ENCODE peak calls at places on chromosome 14, in four cellular contexts. X is H9, A is IMR-90, T is H1. J is an unnamed sample.
A peak's percentile ranks its signal among the peaks of the same experiment; 100 is the strongest.

GRCh38 chr14:58808828-58809227 is 171.1 kb downstream of the DACT1 start:
- DNase-seq in T (no peak), X (no peak), A (peak; percentile 43), J (no peak)

GRCh38 chr14:35215110-35215872 is 76.9 kb upstream of the PSMA6 start:
- DNase-seq in A (peak; percentile 80), T (no peak), X (no peak), J (peak; percentile 74)

GRCh38 chr14:105389534-105389933 is 8.8 kb upstream of the TEX22 start:
- DNase-seq in A (no peak), X (no peak), T (no peak), J (no peak)

GRCh38 chr14:68084256-68084655 is 264.7 kb downstream of the RAD51B start:
- DNase-seq in X (no peak), A (peak; percentile 45), T (no peak), J (peak; percentile 36)

GRCh38 chr14:71175491-71175890 is 268.2 kb downstream of the PCNX1 start:
- DNase-seq in X (no peak), A (no peak), T (no peak), J (no peak)

GRCh38 chr14:67572608-67573007 is 27.5 kb downstream of the PIGH start:
- DNase-seq in X (no peak), A (no peak), T (no peak), J (no peak)

GRCh38 chr14:55430024-55430690 is 10.3 kb downstream of the TBPL2 start:
- DNase-seq in T (no peak), X (no peak), A (peak; percentile 86), J (peak; percentile 85)

GRCh38 chr14:44955528-44955927 is 6.2 kb downstream of the KLHL28 start:
- DNase-seq in A (no peak), T (no peak), X (no peak), J (no peak)

GRCh38 chr14:105281354-105282097 is 19.3 kb downstream of the BRF1 start:
- DNase-seq in A (peak; percentile 83), T (no peak), X (no peak), J (peak; percentile 72)

GRCh38 chr14:74395094-74395493 is 30.9 kb downstream of the SYNDIG1L start:
- DNase-seq in A (no peak), T (no peak), X (no peak), J (no peak)

GRCh38 chr14:89401241-89401640 is 15.8 kb downstream of the FOXN3 start:
- DNase-seq in A (no peak), X (no peak), T (no peak), J (no peak)

GRCh38 chr14:104972301-104973211 is 5.6 kb downstream of the AHNAK2 start:
- DNase-seq in A (no peak), X (no peak), T (no peak), J (no peak)

GRCh38 chr14:102593841-102594170 is 1.4 kb downstream of the RCOR1 start:
- DNase-seq in A (no peak), T (no peak), X (no peak), J (no peak)

GRCh38 chr14:77491056-77491455 is 7.6 kb downstream of the ISM2 start:
- DNase-seq in T (no peak), X (no peak), A (no peak), J (no peak)

GRCh38 chr14:25108959-25109358 is 59.0 kb upstream of the STXBP6 start:
- DNase-seq in A (no peak), X (no peak), T (no peak), J (peak; percentile 33)

GRCh38 chr14:55697358-55697985 is 117.5 kb downstream of the KTN1 start:
- DNase-seq in A (no peak), T (no peak), X (no peak), J (peak; percentile 72)

GRCh38 chr14:65824285-65824977 is 411.9 kb downstream of the FUT8 start:
- DNase-seq in X (peak; percentile 71), T (no peak), A (peak; percentile 70), J (peak; percentile 75)

GRCh38 chr14:104288272-104288671 is 149.9 kb downstream of the KIF26A start:
- DNase-seq in T (no peak), A (no peak), X (no peak), J (no peak)

GRCh38 chr14:31159682-31160296 is 47.8 kb downstream of the HECTD1 start:
- DNase-seq in X (no peak), A (peak; percentile 57), T (no peak), J (no peak)

GRCh38 chr14:32594766-32595165 is 265.7 kb downstream of the AKAP6 start:
- DNase-seq in A (peak; percentile 24), T (no peak), X (no peak), J (no peak)
- H4K5ac ChIP-seq in A (no peak overlapping the region), T (no peak overlapping the region), X (no peak overlapping the region), J (no peak overlapping the region)

GRCh38 chr14:33118653-33119052 is 180.0 kb downstream of the NPAS3 start:
- DNase-seq in X (no peak), T (no peak), A (no peak), J (no peak)
- H4K5ac ChIP-seq in X (no peak overlapping the region), T (no peak overlapping the region), A (no peak overlapping the region), J (no peak overlapping the region)

GRCh38 chr14:90507428-90507827 is 110.6 kb downstream of the CALM1 start:
- DNase-seq in X (no peak), A (no peak), T (no peak), J (no peak)

GRCh38 chr14:90505531-90505930 is 108.7 kb downstream of the CALM1 start:
- DNase-seq in A (no peak), X (no peak), T (no peak), J (no peak)

GRCh38 chr14:90508536-90509254 is 111.9 kb downstream of the CALM1 start:
- DNase-seq in A (no peak), X (no peak), T (no peak), J (no peak)

GRCh38 chr14:90508073-90508472 is 111.2 kb downstream of the CALM1 start:
- DNase-seq in T (no peak), A (no peak), X (no peak), J (no peak)

GRCh38 chr14:90506748-90507147 is 109.9 kb downstream of the CALM1 start:
- DNase-seq in A (no peak), X (no peak), T (no peak), J (no peak)
- H4K5ac ChIP-seq in A (no peak overlapping the region), X (no peak overlapping the region), T (no peak overlapping the region), J (no peak overlapping the region)

GRCh38 chr14:98103705-98104104 is 1168.3 kb downstream of the BCL11B start:
- DNase-seq in T (no peak), A (no peak), X (no peak), J (no peak)
- H4K5ac ChIP-seq in T (no peak overlapping the region), A (no peak overlapping the region), X (no peak overlapping the region), J (no peak overlapping the region)

GRCh38 chr14:61484011-61484410 is 162.6 kb downstream of the PRKCH start:
- DNase-seq in T (no peak), A (no peak), X (no peak), J (no peak)

GRCh38 chr14:61484826-61485584 is 163.6 kb downstream of the PRKCH start:
- DNase-seq in X (no peak), T (no peak), A (no peak), J (no peak)

GRCh38 chr14:61483477-61483876 is 162.1 kb downstream of the PRKCH start:
- DNase-seq in T (no peak), A (no peak), X (no peak), J (no peak)

GRCh38 chr14:61480704-61481285 is 159.4 kb downstream of the PRKCH start:
- DNase-seq in T (no peak), A (no peak), X (no peak), J (no peak)

DNA sequence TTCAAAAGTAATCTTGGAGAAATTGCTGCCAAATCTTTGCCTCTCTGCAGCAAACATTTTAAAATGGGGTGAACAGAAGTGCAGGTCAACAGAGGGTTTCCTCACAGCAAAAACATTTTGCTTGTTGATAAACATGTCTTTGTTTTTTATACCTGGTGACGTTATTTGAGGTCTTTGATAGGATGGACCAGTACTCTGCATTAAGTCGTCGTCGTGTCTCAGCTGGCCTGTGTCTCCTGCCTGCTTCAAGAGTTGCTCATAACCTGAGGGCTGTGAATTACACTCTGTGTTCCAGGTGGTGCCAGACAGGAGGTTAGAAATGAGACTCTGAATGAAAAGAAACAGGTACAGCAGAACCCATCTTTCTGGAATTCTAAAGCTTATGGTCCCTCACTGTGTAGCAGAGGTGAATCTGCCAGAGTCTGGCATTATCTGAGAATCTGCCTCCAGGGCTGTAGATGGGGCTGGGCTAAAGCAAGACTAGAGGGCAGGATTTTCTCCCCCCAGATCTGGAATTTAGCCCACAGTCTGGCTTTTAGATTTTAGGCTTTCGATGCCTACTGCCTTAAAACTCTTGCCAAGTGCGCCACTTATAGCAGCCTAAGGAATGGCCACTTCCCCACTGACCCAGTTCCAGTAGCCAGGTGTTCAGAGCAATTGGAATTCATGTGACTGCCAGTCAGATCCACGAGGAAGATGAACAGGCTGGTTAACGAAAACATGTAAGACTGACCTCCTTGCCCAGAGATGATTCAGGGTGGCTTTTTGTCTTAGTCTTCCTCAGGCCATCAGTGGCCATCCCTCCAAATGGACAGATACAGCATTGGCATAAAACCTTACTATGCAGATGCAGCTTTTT is 161.2 kb downstream of the PRKCH start:
- DNase-seq in T (no peak), A (no peak), X (no peak), J (peak; percentile 26)
- H4K5ac ChIP-seq in T (no peak overlapping the region), A (no peak overlapping the region), X (no peak overlapping the region), J (no peak overlapping the region)

J was measured in mesendoderm.